ENCODE peak calls at places on chromosome 17, in six cellular contexts. X is NCI-H1092 treated with DMSO at 0.1 percent for 48 hours, V is GM03348, R is HS-5, L is T follicular helper cell, E is anterior cingulate cortex. F is an unnamed sample.

GRCh38 chr17:60106377-60107059 is 27.8 kb upstream of the HEATR6 start:
- DNase-seq in X (no peak), V (peak; percentile 59), R (no peak), L (no peak), E (no peak), F (no peak)

GRCh38 chr17:79987187-79987889 is 48.3 kb downstream of the TBC1D16 start:
- DNase-seq in X (no peak), V (no peak), R (no peak), L (no peak), E (no peak), F (no peak)

GRCh38 chr17:59427996-59428395 is 96.5 kb downstream of the YPEL2 start:
- DNase-seq in X (no peak), V (peak; percentile 78), R (no peak), L (no peak), E (no peak), F (no peak)

GRCh38 chr17:66904760-66905637 is 59.5 kb upstream of the CACNG4 start:
- DNase-seq in X (peak; percentile 95), V (peak; percentile 51), R (no peak), L (no peak), E (no peak), F (peak; percentile 77)

GRCh38 chr17:80512233-80512632 is 32.4 kb upstream of the RPTOR start:
- DNase-seq in X (no peak), V (peak; percentile 84), R (peak; percentile 25), L (no peak), E (no peak), F (no peak)

GRCh38 chr17:6355196-6355595 is 79.7 kb downstream of the AIPL1 start:
- DNase-seq in X (no peak), V (no peak), R (no peak), L (no peak), E (no peak), F (no peak)

GRCh38 chr17:30323895-30324319 is 9.9 kb downstream of the TMIGD1 start:
- DNase-seq in X (no peak), V (no peak), R (no peak), L (peak; percentile 17), E (no peak), F (peak; percentile 38)

GRCh38 chr17:50865060-50865867 is 890 bp downstream of the TOB1 start:
- DNase-seq in X (peak; percentile 52), V (peak; percentile 72), R (no peak), L (peak; percentile 40), E (peak; percentile 53), F (peak; percentile 60)

GRCh38 chr17:48619821-48620496 is 4.9 kb upstream of the HOXB8 start:
- DNase-seq in X (no peak), V (no peak), R (no peak), L (no peak), E (no peak), F (no peak)

GRCh38 chr17:43733956-43734355 is 24.6 kb downstream of the SOST start:
- DNase-seq in X (no peak), V (no peak), R (no peak), L (no peak), E (no peak), F (no peak)

GRCh38 chr17:81519284-81520020 is 6.9 kb upstream of the ACTG1 start:
- DNase-seq in X (no peak), V (no peak), R (no peak), L (peak; percentile 64), E (no peak), F (peak; percentile 79)

GRCh38 chr17:4032738-4033137 is 68.5 kb upstream of the ATP2A3 start:
- DNase-seq in X (no peak), V (no peak), R (no peak), L (no peak), E (no peak), F (no peak)

GRCh38 chr17:46787478-46787877 is 31.0 kb downstream of the WNT3 start:
- DNase-seq in X (no peak), V (no peak), R (no peak), L (no peak), E (no peak), F (no peak)

GRCh38 chr17:58710948-58711552 is 18.6 kb downstream of the RAD51C start:
- DNase-seq in X (peak; percentile 34), V (peak; percentile 55), R (peak; percentile 29), L (peak; percentile 14), E (no peak), F (peak; percentile 38)

GRCh38 chr17:65088621-65089385 is 32.3 kb upstream of the GNA13 start:
- DNase-seq in X (no peak), V (no peak), R (no peak), L (no peak), E (no peak), F (no peak)

GRCh38 chr17:16923904-16924700 is 47.8 kb downstream of the TNFRSF13B start:
- DNase-seq in X (no peak), V (no peak), R (no peak), L (no peak), E (no peak), F (no peak)

GRCh38 chr17:58516644-58517377 is 2.4 kb upstream of the MTMR4 start:
- DNase-seq in X (no peak), V (no peak), R (no peak), L (no peak), E (no peak), F (no peak)

GRCh38 chr17:73188011-73188410 is 4.8 kb upstream of the COG1 start:
- DNase-seq in X (no peak), V (peak; percentile 40), R (no peak), L (no peak), E (no peak), F (no peak)

GRCh38 chr17:39064374-39064773 is 87.1 kb downstream of the PLXDC1 start:
- DNase-seq in X (no peak), V (peak; percentile 88), R (peak; percentile 20), L (no peak), E (no peak), F (no peak)

GRCh38 chr17:16930571-16931317 is 41.2 kb downstream of the TNFRSF13B start:
- DNase-seq in X (no peak), V (no peak), R (no peak), L (no peak), E (no peak), F (no peak)

GRCh38 chr17:81342062-81342699 is 47.1 kb upstream of the SLC38A10 start:
- DNase-seq in X (no peak), V (no peak), R (no peak), L (no peak), E (no peak), F (no peak)

GRCh38 chr17:48883171-48883570 is 9.4 kb upstream of the ATP5MC1 start:
- DNase-seq in X (no peak), V (no peak), R (no peak), L (no peak), E (no peak), F (no peak)

GRCh38 chr17:74862919-74863318 is 3.2 kb upstream of the GRIN2C start:
- DNase-seq in X (no peak), V (no peak), R (no peak), L (no peak), E (no peak), F (no peak)

GRCh38 chr17:6710317-6710716 is 2.9 kb downstream of the SLC13A5 start:
- DNase-seq in X (no peak), V (no peak), R (no peak), L (no peak), E (no peak), F (no peak)

GRCh38 chr17:80160536-80160935 is 9.3 kb upstream of the CARD14 start:
- DNase-seq in X (no peak), V (no peak), R (no peak), L (no peak), E (no peak), F (no peak)

GRCh38 chr17:11853321-11854151 is 143.7 kb downstream of the ZNF18 start:
- DNase-seq in X (no peak), V (no peak), R (no peak), L (no peak), E (peak; percentile 20), F (no peak)

GRCh38 chr17:60534010-60534555 is 8.0 kb upstream of the APPBP2 start:
- DNase-seq in X (no peak), V (no peak), R (no peak), L (no peak), E (no peak), F (no peak)

GRCh38 chr17:846901-847777 is 65.0 kb downstream of the MRM3 start:
- DNase-seq in X (no peak), V (peak; percentile 41), R (no peak), L (no peak), E (no peak), F (no peak)

GRCh38 chr17:15351925-15352324 is 10.5 kb upstream of the TEKT3 start:
- DNase-seq in X (no peak), V (peak; percentile 86), R (peak; percentile 80), L (no peak), E (no peak), F (no peak)

GRCh38 chr17:14048169-14048568 is 21.1 kb upstream of the COX10 start:
- DNase-seq in X (no peak), V (peak; percentile 9), R (no peak), L (no peak), E (no peak), F (no peak)

GRCh38 chr17:64503821-64504768 is 2.0 kb downstream of the DDX5 start:
- DNase-seq in X (no peak), V (no peak), R (no peak), L (no peak), E (no peak), F (no peak)

GRCh38 chr17:83201206-83202001 is 122.0 kb downstream of the METRNL start:
- DNase-seq in X (no peak), V (no peak), R (no peak), L (no peak), E (no peak), F (no peak)

GRCh38 chr17:66200685-66201092 is 8.8 kb upstream of the CEP112 start:
- DNase-seq in X (peak; percentile 60), V (peak; percentile 71), R (peak; percentile 41), L (peak; percentile 23), E (no peak), F (peak; percentile 39)

GRCh38 chr17:83083368-83084201 is 4.2 kb downstream of the METRNL start:
- DNase-seq in X (no peak), V (peak; percentile 96), R (peak; percentile 98), L (no peak), E (no peak), F (no peak)

GRCh38 chr17:8877984-8878383 is 10.5 kb upstream of the PIK3R6 start:
- DNase-seq in X (no peak), V (no peak), R (no peak), L (no peak), E (no peak), F (no peak)

F was measured in NCI-H510A treated with DMSO at 0.1 percent for 48 hours.